ENCODE peak calls at places on chromosomes 3 and 15, in eight cellular contexts. A is body of pancreas, G is spleen, B is IMR-90, N is Peyer's patch, F is uterus, T is lower leg skin, I is A549. Z is an unnamed sample.

GRCh38 chr15:45732544-45733130 is 97.8 kb downstream of the SQOR start:
- DNase-seq in A (no peak), N (no peak), T (no peak), B (no peak), G (no peak), F (no peak), I (no peak), Z (no peak)

GRCh38 chr3:60309539-60310268 is 941.5 kb downstream of the FHIT start:
- DNase-seq in F (no peak), G (no peak), I (no peak), A (no peak), N (no peak), B (no peak), T (no peak), Z (no peak)

GRCh38 chr3:59266551-59266950 is 216.7 kb upstream of the CFAP20DC start:
- DNase-seq in B (peak), G (no peak), I (no peak), T (no peak), N (no peak), A (no peak), F (no peak), Z (no peak)

GRCh38 chr15:77023576-77024272 is 28.8 kb downstream of the PSTPIP1 start:
- DNase-seq in I (no peak), G (peak), N (no peak), F (peak), T (no peak), A (no peak), B (no peak), Z (no peak)

GRCh38 chr3:42516443-42516842 is 14.0 kb downstream of the VIPR1 start:
- DNase-seq in T (no peak), N (peak), I (no peak), F (no peak), B (no peak), G (no peak), A (no peak), Z (no peak)

GRCh38 chr15:59549339-59549807 is 62.2 kb upstream of the GCNT3 start:
- DNase-seq in A (no peak), F (no peak), N (no peak), I (no peak), B (no peak), T (no peak), G (no peak), Z (no peak)

GRCh38 chr15:33215941-33216872 is 21.7 kb upstream of the FMN1 start:
- DNase-seq in T (no peak), G (no peak), A (no peak), F (no peak), N (no peak), B (peak), I (no peak), Z (no peak)

GRCh38 chr3:103295974-103296570 is 861.3 kb downstream of the ZPLD1 start:
- DNase-seq in G (no peak), I (no peak), A (no peak), T (no peak), F (no peak), N (no peak), B (peak), Z (no peak)

GRCh38 chr3:129184396-129184656 is 630 bp upstream of the CNBP start:
- DNase-seq in G (no peak), F (no peak), T (no peak), B (no peak), N (no peak), I (peak), A (peak), Z (no peak)

GRCh38 chr3:103991461-103992115 is 1375.1 kb upstream of the ALCAM start:
- DNase-seq in I (no peak), A (no peak), T (no peak), G (no peak), F (no peak), N (no peak), B (no peak), Z (no peak)

GRCh38 chr15:74320358-74321247 is 46.8 kb downstream of the CYP11A1 start:
- DNase-seq in T (peak), N (peak), A (peak), B (peak), F (peak), G (no peak), I (peak), Z (no peak)

GRCh38 chr3:117192888-117193287 is 483.3 kb downstream of the TUSC7 start:
- DNase-seq in F (no peak), I (no peak), G (no peak), A (no peak), T (no peak), B (no peak), N (no peak), Z (no peak)

GRCh38 chr3:122318620-122319019 is 6.4 kb upstream of the CSTA start:
- DNase-seq in A (no peak), G (no peak), N (no peak), B (no peak), T (no peak), F (no peak), I (no peak), Z (no peak)

GRCh38 chr3:157146664-157147082 is 13.3 kb downstream of the CCNL1 start:
- DNase-seq in T (no peak), A (no peak), F (no peak), N (no peak), G (no peak), B (no peak), I (no peak), Z (no peak)
- TF ChIP-seq POLR2A in T (no peak), A (no peak), F (no peak), N (no peak), G (no peak), B (peak), I (no peak), Z (no peak)

DNA sequence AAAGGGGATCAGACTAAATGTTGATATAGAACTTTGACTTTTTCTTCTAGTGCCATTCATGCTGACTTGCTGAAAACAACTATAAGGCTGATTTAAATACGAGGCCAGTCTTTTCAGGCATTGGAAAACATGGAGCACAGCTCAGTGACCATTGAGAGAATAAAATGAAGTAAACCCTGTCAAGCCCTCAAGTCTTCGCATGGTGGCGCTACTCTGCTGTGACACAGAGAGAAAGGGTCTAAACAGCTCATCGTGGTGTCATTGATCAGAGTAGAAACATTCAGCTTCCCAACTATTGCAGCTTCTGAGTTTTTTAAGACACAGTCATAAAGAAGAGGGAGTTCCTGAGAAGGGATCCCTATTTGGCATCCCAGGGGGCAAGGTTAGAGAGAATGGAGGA is 716.2 kb downstream of the DIPK2A start:
- DNase-seq in B (no peak), G (no peak), A (no peak), T (no peak), F (no peak), N (no peak), I (no peak), Z (no peak)
- TF ChIP-seq POLR2A in B (no peak), G (no peak), A (no peak), T (no peak), F (no peak), N (no peak), I (no peak), Z (no peak)

GRCh38 chr3:86162521-86162920 is 828.4 kb downstream of the VGLL3 start:
- DNase-seq in A (no peak), T (no peak), I (no peak), N (no peak), B (no peak), F (no peak), G (no peak), Z (no peak)
- TF ChIP-seq POLR2A in A (no peak), T (no peak), I (no peak), N (no peak), B (no peak), F (no peak), G (no peak), Z (no peak)

DNA sequence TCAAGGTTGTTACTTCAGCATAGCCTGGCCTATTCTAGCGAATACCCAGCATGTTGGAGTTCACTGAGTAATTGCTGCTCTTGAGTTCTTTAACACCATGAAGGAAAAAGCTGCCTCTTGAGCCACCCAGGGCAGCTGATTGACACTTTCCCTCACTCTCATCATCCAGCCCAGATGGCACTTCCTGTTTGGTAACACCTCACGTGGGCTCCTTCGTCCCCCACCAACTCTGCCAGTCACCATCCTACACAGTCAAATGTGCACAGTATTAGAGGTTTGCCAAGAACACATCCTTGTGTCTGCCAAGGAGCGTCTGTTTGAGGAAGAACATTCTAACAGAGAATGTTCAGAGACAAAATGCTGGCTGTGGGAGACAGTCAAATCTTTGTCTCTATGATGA is 266.3 kb downstream of the RPLP1 start:
- DNase-seq in N (peak), I (no peak), F (no peak), A (no peak), B (no peak), G (peak), T (no peak), Z (no peak)
- TF ChIP-seq POLR2A in N (no peak), I (no peak), F (no peak), A (no peak), B (no peak), G (no peak), T (no peak), Z (no peak)

GRCh38 chr15:94230886-94231727 is at the start of gene MCTP2:
- DNase-seq in B (peak), T (peak), I (no peak), F (peak), A (peak), G (peak), N (peak), Z (no peak)
- TF ChIP-seq POLR2A in B (peak), T (no peak), I (no peak), F (peak), A (peak), G (peak), N (peak), Z (no peak)